ENCODE peak calls at places on chromosomes 4 and X, in seven cellular contexts. O is transverse colon, U is fibroblast of pulmonary artery, N is heart left ventricle, B is upper lobe of right lung, Z is IMR-90, K is Panc1. H is an unnamed sample.

GRCh38 chr4:114558446-114559020 is 40.1 kb upstream of the UGT8 start:
- DNase-seq in O (no peak), U (no peak), N (no peak), B (no peak), Z (no peak), K (no peak), H (peak)

GRCh38 chrX:118698516-118699247 is 28.7 kb upstream of the IL13RA1 start:
- DNase-seq in O (no peak), U (peak), N (no peak), B (no peak), Z (peak), K (no peak), H (no peak)

GRCh38 chrX:119468930-119469635 is 839 bp downstream of the SLC25A5 start:
- DNase-seq in O (peak), U (peak), N (peak), B (peak), Z (peak), K (no peak), H (peak)

GRCh38 chr4:7539659-7540058 is 104.9 kb upstream of the PSAPL1 start:
- DNase-seq in O (no peak), U (no peak), N (peak), B (no peak), Z (no peak), K (no peak), H (no peak)

GRCh38 chrX:155611302-155611701 is 1.4 kb downstream of the TMLHE start:
- DNase-seq in O (no peak), U (no peak), N (no peak), B (no peak), Z (no peak), K (no peak), H (no peak)

GRCh38 chr4:4693258-4693657 is 151.4 kb upstream of the STX18 start:
- DNase-seq in O (no peak), U (no peak), N (no peak), B (no peak), Z (no peak), K (no peak), H (peak)

GRCh38 chr4:15776871-15777648 is 1.1 kb upstream of the CD38 start:
- DNase-seq in O (no peak), U (no peak), N (no peak), B (no peak), Z (no peak), K (no peak), H (no peak)

GRCh38 chrX:118116308-118117068 is at the start of gene KLHL13:
- DNase-seq in O (peak), U (peak), N (peak), B (peak), Z (peak), K (no peak), H (peak)

GRCh38 chr4:36392049-36392448 is 110.6 kb downstream of the DTHD1 start:
- DNase-seq in O (no peak), U (no peak), N (no peak), B (no peak), Z (no peak), K (no peak), H (no peak)

GRCh38 chr4:78454016-78454415 is 97.6 kb upstream of the ANXA3 start:
- DNase-seq in O (no peak), U (no peak), N (no peak), B (no peak), Z (no peak), K (no peak), H (no peak)

GRCh38 chrX:40326186-40326965 is 228.6 kb upstream of the BCOR start:
- DNase-seq in O (no peak), U (no peak), N (no peak), B (no peak), Z (no peak), K (no peak), H (peak)

GRCh38 chrX:68440940-68441339 is 7.6 kb upstream of the OPHN1 start:
- DNase-seq in O (peak), U (peak), N (peak), B (no peak), Z (peak), K (no peak), H (peak)

GRCh38 chrX:21735038-21735752 is 22.7 kb downstream of the SMPX start:
- DNase-seq in O (no peak), U (peak), N (no peak), B (no peak), Z (peak), K (no peak), H (no peak)

GRCh38 chr4:41506071-41506470 is 31.9 kb upstream of the LIMCH1 start:
- DNase-seq in O (no peak), U (peak), N (no peak), B (no peak), Z (peak), K (no peak), H (peak)

DNA sequence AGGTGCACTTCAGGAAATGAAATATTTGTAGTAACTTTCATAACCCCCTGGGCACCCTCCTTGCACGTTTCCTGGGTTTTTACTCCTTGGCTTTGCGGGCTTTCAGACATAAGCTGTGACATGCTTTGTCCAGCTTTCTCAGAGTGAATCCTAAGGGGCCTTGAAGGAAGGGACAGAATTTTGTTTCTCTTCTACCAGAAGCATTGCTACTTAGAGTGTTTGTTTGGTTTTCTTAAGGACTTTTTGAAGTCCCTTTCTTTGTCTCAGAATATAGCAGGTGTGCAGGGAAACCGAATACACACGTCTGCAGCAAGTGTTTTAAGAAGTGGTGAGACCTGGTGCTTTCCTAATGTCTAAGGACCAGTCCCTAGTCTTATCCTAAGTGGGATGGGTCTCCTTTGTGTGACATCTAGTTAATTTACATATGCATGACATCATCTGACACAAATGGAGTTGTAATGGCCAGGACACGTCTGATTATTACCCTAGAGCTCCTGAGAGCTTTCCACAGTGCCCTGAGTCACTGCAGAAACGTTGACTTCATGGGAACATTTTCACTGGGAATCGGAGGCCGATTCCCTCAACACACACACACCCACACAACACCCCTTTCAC is 1.3 kb downstream of the FAM149A start:
- DNase-seq in O (peak), U (peak), N (no peak), B (no peak), Z (no peak), K (no peak), H (peak)
- H3K4me3 ChIP-seq in O (peak), U (no peak), N (peak), B (peak), Z (no peak), K (no peak), H (no peak)

DNA sequence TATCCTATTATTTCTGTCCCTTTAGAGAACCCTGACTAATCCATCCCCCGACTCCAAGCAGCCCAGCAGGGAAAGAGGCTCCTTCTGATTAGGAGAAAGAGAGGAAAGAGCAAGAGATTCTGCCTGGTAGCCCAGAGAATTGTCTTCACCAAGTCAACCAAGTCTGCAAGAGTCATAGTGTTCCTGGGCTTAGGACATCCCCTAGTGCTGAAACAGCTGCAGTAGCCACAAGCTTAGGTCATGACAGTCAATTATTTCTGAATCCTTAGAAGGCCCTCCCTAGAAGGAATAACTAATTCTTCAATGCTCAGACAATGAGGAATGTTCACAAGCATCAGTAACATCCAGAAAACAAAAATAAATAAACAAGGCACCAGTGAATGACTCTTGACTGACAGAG is 480.3 kb upstream of the GRIA3 start:
- DNase-seq in O (no peak), U (peak), N (no peak), B (no peak), Z (no peak), K (no peak), H (peak)
- TF ChIP-seq CTCF in O (no peak), U (no peak), N (no peak), B (no peak), Z (peak), K (no peak), H (peak)

GRCh38 chr4:53197760-53198150 is 168.1 kb downstream of the SCFD2 start:
- DNase-seq in O (no peak), U (no peak), N (no peak), B (no peak), Z (no peak), K (no peak), H (peak)

GRCh38 chr4:53193111-53193510 is 172.8 kb downstream of the SCFD2 start:
- DNase-seq in O (no peak), U (no peak), N (no peak), B (no peak), Z (peak), K (no peak), H (peak)

GRCh38 chr4:53194727-53195126 is 171.1 kb downstream of the SCFD2 start:
- DNase-seq in O (no peak), U (no peak), N (no peak), B (no peak), Z (no peak), K (no peak), H (no peak)

GRCh38 chr4:53196872-53197759 is 168.7 kb downstream of the SCFD2 start:
- DNase-seq in O (no peak), U (peak), N (no peak), B (no peak), Z (peak), K (peak), H (peak)

DNA sequence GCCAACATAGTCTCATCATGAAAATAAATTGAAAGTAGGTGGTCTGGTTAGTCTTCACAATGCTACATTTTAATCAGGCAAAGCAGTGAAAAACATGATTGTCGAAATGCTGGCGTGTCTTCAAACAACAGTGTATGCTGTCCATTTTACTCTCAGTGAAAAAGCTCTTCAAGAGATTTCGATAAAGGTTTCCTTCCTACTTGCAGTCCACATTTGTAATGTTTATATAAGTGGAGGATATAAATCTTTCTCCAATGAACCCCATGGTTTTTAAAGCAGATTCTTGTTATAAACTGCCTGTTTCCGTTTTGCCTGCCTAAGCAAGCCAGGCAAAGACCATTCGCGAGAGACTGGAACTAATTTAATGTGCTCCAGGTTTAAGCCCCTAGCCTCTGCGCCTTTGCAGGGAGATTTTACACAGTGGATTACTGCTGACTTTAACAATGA is 169.6 kb downstream of the SCFD2 start:
- DNase-seq in O (no peak), U (no peak), N (no peak), B (no peak), Z (peak), K (no peak), H (no peak)
- H3K4me3 ChIP-seq in O (no peak), U (no peak), N (no peak), B (no peak), Z (peak), K (no peak), H (no peak)

DNA sequence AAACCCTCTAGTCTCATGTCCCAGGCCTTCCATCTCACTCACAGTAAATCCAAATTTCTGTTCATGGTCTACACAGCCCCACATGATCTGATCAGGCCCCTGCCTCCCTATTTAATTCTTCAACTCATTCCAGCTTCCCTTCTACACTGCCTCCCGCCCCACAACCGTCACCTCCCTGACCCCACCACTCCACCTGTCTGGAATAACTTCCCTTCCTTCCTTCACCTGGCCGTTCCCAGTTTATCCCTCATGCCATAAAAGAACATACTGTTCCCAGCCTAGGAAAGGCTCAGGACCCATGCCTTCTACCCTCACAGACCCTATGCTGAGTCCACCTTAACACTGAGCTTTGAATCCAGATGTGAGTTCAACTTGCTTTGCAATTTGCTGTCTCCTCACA is 6.8 kb upstream of the CD99L2 start:
- DNase-seq in O (no peak), U (no peak), N (no peak), B (no peak), Z (no peak), K (no peak), H (no peak)
- TF ChIP-seq CTCF in O (no peak), U (no peak), N (no peak), B (no peak), Z (no peak), K (no peak), H (no peak)

DNA sequence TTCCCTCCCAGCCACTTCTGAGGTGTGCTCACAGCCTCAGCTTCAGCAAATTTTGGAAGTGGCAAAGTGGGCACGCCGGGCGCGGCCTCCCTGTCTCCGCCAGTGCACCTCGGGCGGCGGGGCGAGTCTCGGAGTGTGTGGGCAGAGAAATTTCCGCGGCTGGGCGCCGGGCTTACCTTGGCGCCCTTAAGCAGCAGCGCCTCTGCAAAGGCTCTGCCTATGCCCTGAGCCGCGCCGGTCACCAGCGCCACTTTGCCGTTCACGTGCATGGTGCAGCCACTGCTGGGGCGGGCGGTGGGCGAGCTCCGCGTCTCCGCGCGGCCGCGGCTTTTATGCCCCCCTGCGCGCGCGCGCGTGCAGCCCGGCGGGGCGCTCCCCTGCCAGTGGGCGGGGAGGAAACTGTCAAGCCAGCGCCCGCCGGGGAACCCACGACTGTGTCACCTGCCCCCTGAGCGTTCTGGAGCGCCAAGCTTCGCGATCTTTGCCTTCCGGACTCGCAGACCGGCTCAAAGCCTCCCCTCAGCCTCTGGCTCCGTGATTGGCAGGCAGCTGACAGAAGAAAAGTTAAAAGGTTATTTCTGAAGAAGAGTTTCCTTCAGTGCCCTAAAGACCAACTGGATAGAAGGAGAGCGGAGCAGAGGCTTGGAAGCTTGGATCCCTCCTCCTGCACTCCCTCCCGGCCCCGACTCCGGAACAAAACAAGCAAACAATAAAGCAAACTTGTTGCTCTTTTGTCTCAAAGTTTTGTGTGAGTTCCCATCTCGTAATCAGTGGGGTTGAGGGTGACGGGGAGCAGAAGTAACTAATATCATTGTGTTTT is at the start of gene HPGD:
- DNase-seq in O (peak), U (no peak), N (peak), B (peak), Z (no peak), K (no peak), H (no peak)
- H3K4me3 ChIP-seq in O (peak), U (peak), N (peak), B (peak), Z (peak), K (peak), H (peak)

GRCh38 chrX:97685753-97686152 is 802.0 kb downstream of the RPA4 start:
- DNase-seq in O (no peak), U (peak), N (no peak), B (no peak), Z (peak), K (peak), H (peak)
- TF ChIP-seq CTCF in O (peak), U (peak), N (peak), B (peak), Z (peak), K (peak), H (peak)

GRCh38 chr4:120839974-120840751 is 82.4 kb downstream of the PRDM5 start:
- DNase-seq in O (no peak), U (no peak), N (peak), B (peak), Z (no peak), K (no peak), H (no peak)

GRCh38 chr4:120843840-120844527 is 78.5 kb downstream of the PRDM5 start:
- DNase-seq in O (peak), U (no peak), N (no peak), B (peak), Z (no peak), K (no peak), H (no peak)

GRCh38 chr4:120839624-120839973 is 82.9 kb downstream of the PRDM5 start:
- DNase-seq in O (no peak), U (no peak), N (no peak), B (peak), Z (no peak), K (no peak), H (no peak)

GRCh38 chr4:120841580-120841979 is 80.9 kb downstream of the PRDM5 start:
- DNase-seq in O (no peak), U (peak), N (no peak), B (no peak), Z (peak), K (no peak), H (peak)

DNA sequence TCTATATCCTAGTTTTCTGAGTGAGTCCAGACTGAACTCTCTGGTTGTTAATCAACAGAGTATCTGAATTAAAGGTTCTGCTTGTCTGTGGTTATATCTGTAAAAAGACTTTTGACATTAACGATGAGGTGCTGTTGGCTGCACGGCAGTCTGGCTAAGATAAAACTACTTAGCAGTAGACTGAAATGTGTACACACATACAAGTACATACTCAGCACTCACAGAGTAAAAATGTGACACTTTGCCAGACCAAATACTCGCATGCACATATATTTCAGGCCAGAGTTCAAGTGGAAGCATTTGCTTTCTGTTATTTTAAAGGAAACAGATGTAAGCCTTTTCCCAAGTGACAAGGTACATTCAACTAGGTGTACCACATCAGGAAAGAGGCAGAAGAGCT is 80.5 kb downstream of the PRDM5 start:
- DNase-seq in O (no peak), U (peak), N (no peak), B (no peak), Z (peak), K (no peak), H (peak)
- H3K4me3 ChIP-seq in O (no peak), U (no peak), N (no peak), B (no peak), Z (no peak), K (no peak), H (no peak)

DNA sequence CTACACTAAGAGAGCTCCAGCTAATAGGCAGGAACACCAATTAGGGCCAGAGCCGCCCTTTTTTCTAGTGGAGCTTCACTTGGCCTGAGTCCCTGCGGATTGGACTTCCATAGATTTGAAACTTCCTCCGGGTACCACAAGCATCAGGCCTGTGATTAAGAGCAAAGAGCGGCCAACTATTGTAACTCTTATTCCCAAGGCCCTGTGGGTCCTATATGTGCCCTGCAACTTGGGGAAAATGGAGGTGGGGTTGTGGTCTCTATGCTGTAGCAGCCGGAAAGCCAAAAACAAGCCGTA is at the start of gene NCBP2L:
- DNase-seq in O (no peak), U (no peak), N (no peak), B (no peak), Z (no peak), K (no peak), H (no peak)
- TF ChIP-seq CTCF in O (no peak), U (no peak), N (no peak), B (no peak), Z (no peak), K (peak), H (no peak)

H was measured in cardiac fibroblast.